ENCODE peak calls at places on chromosomes 16 and 17, in nine cellular contexts. M is NCI-H2107, G is posterior cingulate gyrus, Q is ascending aorta, E is NCI-H1105 treated with DMSO at 0.1 percent for 48 hours, N is NCI-H460, P is foreskin fibroblast, B is HT-29, C is fibroblast of the conjunctiva. I is an unnamed sample.

GRCh38 chr16:50025544-50025931 is 513 bp downstream of the CNEP1R1 start:
- DNase-seq in N (no peak), B (peak; percentile 56), E (peak; percentile 65), M (no peak), Q (no peak), G (no peak), C (no peak), P (peak; percentile 28), I (peak; percentile 22)

GRCh38 chr16:75264531-75264998 is 13.1 kb upstream of the BCAR1 start:
- DNase-seq in P (peak; percentile 68), G (peak; percentile 78), Q (peak; percentile 70), C (no peak), B (peak; percentile 26), N (no peak), M (no peak), E (no peak), I (no peak)

GRCh38 chr16:69171325-69172095 is 15.5 kb upstream of the SNTB2 start:
- DNase-seq in C (no peak), E (no peak), B (no peak), P (peak; percentile 45), G (no peak), Q (no peak), N (no peak), M (no peak), I (peak; percentile 68)

GRCh38 chr17:32810690-32811089 is 66.2 kb downstream of the MYO1D start:
- DNase-seq in B (no peak), E (no peak), N (no peak), G (no peak), Q (no peak), P (no peak), C (no peak), M (no peak), I (no peak)

GRCh38 chr17:29930399-29931010 is 477 bp upstream of the SSH2 start:
- DNase-seq in N (no peak), C (no peak), Q (no peak), G (no peak), E (peak; percentile 65), B (peak; percentile 47), P (no peak), M (no peak), I (peak; percentile 44)

GRCh38 chr17:27810211-27810901 is 10.0 kb upstream of the NOS2 start:
- DNase-seq in E (no peak), Q (no peak), P (no peak), G (no peak), M (no peak), B (no peak), C (no peak), N (no peak), I (no peak)

GRCh38 chr16:51003850-51004566 is 147.1 kb downstream of the SALL1 start:
- DNase-seq in C (no peak), G (no peak), P (no peak), M (no peak), N (no peak), B (no peak), Q (no peak), E (no peak), I (no peak)

GRCh38 chr17:5896215-5896614 is 174.0 kb upstream of the WSCD1 start:
- DNase-seq in B (no peak), M (no peak), E (no peak), C (no peak), G (no peak), N (no peak), Q (no peak), P (no peak), I (no peak)

GRCh38 chr17:30375661-30376060 is 3.1 kb upstream of the CPD start:
- DNase-seq in G (no peak), P (no peak), B (no peak), Q (no peak), M (no peak), C (no peak), N (no peak), E (no peak), I (no peak)

GRCh38 chr16:78094998-78095397 is 4.5 kb upstream of the WWOX start:
- DNase-seq in E (no peak), G (no peak), N (no peak), C (no peak), Q (no peak), M (no peak), P (no peak), B (no peak), I (no peak)

GRCh38 chr17:6752068-6752909 is 3.6 kb upstream of the XAF1 start:
- DNase-seq in G (no peak), E (no peak), P (peak; percentile 98), M (no peak), N (peak; percentile 9), B (no peak), C (peak; percentile 96), Q (peak; percentile 85), I (peak; percentile 100)

GRCh38 chr16:7303014-7303676 is 29.5 kb upstream of the RBFOX1 start:
- DNase-seq in N (no peak), P (no peak), B (no peak), E (no peak), C (no peak), Q (no peak), M (no peak), G (peak; percentile 84), I (no peak)

I was measured in cardiac muscle cell.